ENCODE peak calls at places on chromosomes 16 and 17, in ten cellular contexts. S, H, C, Z, X, R, Q, J, L and A are unnamed samples. For H3K4me1 and H3K27me3, the result is how much of the 10 kb centered on the place peaks cover.

GRCh38 chr16:3982216-3982615 is 101.7 kb upstream of the CREBBP start:
- DNase-seq in H (no peak), J (no peak), S (no peak), Z (no peak), C (no peak), L (no peak), X (no peak), R (no peak), Q (no peak), A (no peak)

GRCh38 chr17:63497708-63498483 is 21.0 kb downstream of the ACE start:
- DNase-seq in L (no peak), R (no peak), Z (peak), C (no peak), H (no peak), X (no peak), J (peak), S (no peak), Q (no peak), A (no peak)

GRCh38 chr17:82888583-82889495 is 49.0 kb upstream of the ZNF750 start:
- DNase-seq in S (peak), L (no peak), X (no peak), C (peak), J (no peak), Z (no peak), Q (peak), H (no peak), R (no peak), A (no peak)

GRCh38 chr17:72349508-72350472 is 229.0 kb downstream of the SOX9 start:
- DNase-seq in X (no peak), Q (no peak), Z (no peak), H (no peak), S (no peak), J (no peak), C (peak), L (no peak), R (no peak), A (no peak)

GRCh38 chr17:78862073-78863023 is 21.7 kb upstream of the USP36 start:
- DNase-seq in H (peak), C (peak), Z (peak), Q (peak), J (no peak), L (no peak), X (peak), R (peak), S (peak), A (no peak)

GRCh38 chr16:12254566-12254965 is 278.0 kb downstream of the SNX29 start:
- DNase-seq in X (no peak), J (no peak), Z (no peak), S (no peak), H (no peak), C (no peak), R (no peak), L (no peak), Q (no peak), A (no peak)

GRCh38 chr17:39709998-39710964 is 10.4 kb downstream of the ERBB2 start:
- DNase-seq in H (no peak), Z (no peak), X (no peak), J (no peak), L (no peak), Q (no peak), C (no peak), R (no peak), S (peak), A (no peak)

GRCh38 chr17:4497101-4497824 is 1.4 kb upstream of the SPNS2 start:
- DNase-seq in J (no peak), R (no peak), Q (no peak), X (no peak), C (peak), L (no peak), H (no peak), S (no peak), Z (peak), A (no peak)

GRCh38 chr17:73586921-73587680 is 57.1 kb downstream of the SDK2 start:
- DNase-seq in R (no peak), Q (peak), H (no peak), C (no peak), J (no peak), Z (no peak), S (peak), X (no peak), L (no peak), A (no peak)

GRCh38 chr17:65892912-65893377 is 299.0 kb downstream of the CEP112 start:
- DNase-seq in J (no peak), L (no peak), Z (no peak), Q (no peak), X (no peak), S (no peak), H (no peak), R (no peak), C (no peak), A (no peak)

GRCh38 chr17:32142857-32143524 is 689 bp downstream of the RHOT1 start:
- DNase-seq in R (peak), X (peak), Z (peak), J (peak), H (peak), L (no peak), S (peak), C (peak), Q (peak), A (peak)
- H3K4me3 ChIP-seq in R (peak), X (peak), Z (peak), J (peak), H (peak), L (peak), S (peak), C (peak), Q (peak), A (peak)

DNA sequence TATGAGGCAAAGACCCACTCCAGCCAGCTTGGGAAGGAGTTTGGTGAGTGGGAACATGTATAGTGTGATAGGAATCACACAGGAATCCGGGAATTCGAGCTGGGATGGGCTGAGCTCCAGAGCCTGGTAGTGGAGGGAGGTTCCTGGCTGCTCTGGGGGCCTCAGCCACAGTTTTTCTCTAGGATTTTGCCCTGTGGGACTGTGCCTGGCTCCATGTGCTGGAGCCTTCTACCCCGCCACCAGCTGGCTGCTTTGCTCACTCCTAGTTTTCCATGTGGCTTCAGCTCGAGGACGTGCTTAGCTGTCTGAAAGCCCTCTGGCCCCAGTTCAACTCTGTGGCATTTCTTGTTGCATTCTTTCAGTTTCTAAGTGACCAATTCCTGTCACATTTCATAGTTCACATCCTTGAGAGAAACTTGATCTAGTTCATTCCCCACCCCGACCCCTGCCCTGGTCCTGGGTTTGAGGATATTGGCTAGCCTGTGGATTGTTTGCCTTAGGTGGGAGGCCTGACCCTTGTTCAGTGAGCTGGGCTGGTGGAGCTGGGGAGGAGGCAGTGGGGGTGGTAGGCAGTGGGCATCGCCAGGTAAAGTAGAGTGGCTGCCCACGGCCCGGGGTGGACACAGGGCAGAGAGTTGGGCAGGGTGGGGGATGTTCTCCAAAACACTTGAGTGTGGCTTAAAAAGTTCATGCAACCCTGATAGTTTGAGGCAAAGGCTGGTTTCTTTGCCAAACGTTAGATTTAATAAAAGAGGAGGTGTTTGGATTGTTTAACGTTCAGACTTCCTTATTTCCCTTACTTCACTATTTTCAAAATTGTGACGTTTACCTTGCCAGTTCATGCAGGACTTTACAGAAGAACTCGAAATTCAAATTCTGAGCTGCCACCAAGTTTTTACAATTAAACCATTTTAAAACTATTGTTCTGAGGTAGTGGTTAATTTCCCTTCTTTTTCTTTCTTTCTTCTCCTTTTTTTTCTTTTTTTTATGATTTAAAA is 5.2 kb downstream of the SEC14L1 start:
- DNase-seq in L (no peak), R (peak), H (no peak), X (peak), J (peak), Z (peak), Q (peak), S (no peak), C (peak), A (no peak)
- H3K4me1 ChIP-seq in L (half or more), R (under half), H (under half), X (under half), J (under half), Z (under half), Q (half or more), S (under half), C (half or more), A (under half)

DNA sequence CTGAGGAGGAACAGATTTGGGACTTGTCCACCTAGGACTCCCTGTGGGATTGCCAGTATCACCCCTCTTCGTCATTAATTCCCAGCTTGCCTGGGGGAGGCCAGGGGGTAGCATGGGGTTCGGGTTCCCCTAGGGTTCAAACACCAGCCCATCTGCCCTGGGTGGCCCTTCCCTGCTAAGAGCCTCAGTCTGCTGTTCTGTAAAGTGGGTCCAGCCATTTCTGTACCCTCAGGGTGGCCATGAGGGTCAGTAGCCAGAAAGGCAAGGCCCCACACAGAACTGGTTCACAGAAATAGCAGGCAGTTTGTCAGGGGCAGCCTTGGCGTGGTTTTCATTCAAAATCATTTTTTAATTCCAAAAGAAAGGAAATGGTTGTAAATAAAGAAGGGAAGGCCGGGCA is 62.9 kb downstream of the RAI1 start:
- DNase-seq in R (no peak), L (no peak), S (no peak), X (no peak), J (no peak), Z (no peak), Q (no peak), H (no peak), C (no peak), A (no peak)
- H3K27me3 ChIP-seq in R (under half), L (under half), S (under half), X (under half), J (under half), Z (under half), Q (under half), H (under half), C (under half), A (under half)

GRCh38 chr16:87437911-87438610 is 45.9 kb downstream of the MAP1LC3B start:
- DNase-seq in H (no peak), R (no peak), J (no peak), L (no peak), Q (no peak), Z (no peak), X (no peak), C (no peak), S (no peak), A (no peak)

GRCh38 chr16:87434146-87434667 is 42.1 kb downstream of the MAP1LC3B start:
- DNase-seq in R (no peak), Z (no peak), S (no peak), X (no peak), J (no peak), C (no peak), L (no peak), H (no peak), Q (no peak), A (no peak)

GRCh38 chr16:87436225-87437172 is 44.4 kb downstream of the MAP1LC3B start:
- DNase-seq in Q (no peak), Z (peak), J (peak), C (no peak), L (no peak), R (no peak), H (no peak), S (no peak), X (no peak), A (no peak)

GRCh38 chr16:87437327-87437726 is 45.2 kb downstream of the MAP1LC3B start:
- DNase-seq in L (no peak), C (no peak), Q (no peak), S (no peak), Z (no peak), H (no peak), J (no peak), X (no peak), R (no peak), A (no peak)

DNA sequence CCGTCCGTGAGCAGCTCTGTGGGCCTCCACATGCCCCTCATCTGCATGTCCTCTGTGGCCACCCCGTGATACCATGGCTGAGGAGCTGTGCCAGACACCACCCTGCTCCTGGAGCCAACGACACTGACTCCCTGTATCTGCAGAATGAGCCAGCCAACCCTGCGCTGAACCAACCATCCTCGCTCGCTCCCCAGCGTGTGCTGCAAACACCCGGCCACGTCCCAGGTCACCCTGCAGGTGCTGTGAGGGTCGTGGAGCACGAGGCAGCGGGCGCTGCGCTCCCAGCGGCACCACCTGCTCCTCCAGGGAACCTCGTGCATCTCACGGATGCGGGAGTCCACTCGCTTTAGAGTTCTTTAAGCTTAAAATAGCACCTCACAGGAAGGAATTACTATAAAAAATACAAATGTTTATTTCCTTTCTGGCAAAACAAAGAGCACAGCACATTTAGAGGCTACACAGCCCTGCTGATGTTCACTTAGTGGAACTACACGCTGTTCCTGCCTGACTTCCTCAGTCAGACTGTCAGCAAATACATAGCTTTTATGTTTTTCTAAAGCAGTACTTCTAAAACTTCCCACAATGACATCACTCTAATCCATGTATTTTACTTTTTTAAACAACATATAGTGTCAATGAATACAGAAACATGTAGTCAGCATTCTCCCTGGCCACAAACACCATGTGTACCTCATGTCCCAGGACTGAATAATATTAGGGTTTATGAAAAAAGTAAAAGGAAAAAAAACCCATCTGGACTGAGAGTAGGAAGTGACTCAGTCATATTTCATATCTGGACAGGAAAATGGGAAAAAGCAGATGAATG is 43.5 kb downstream of the MAP1LC3B start:
- DNase-seq in J (no peak), X (no peak), Z (peak), R (peak), Q (no peak), H (peak), C (no peak), S (no peak), L (no peak), A (no peak)
- H3K4me3 ChIP-seq in J (no peak), X (no peak), Z (peak), R (no peak), Q (peak), H (no peak), C (no peak), S (no peak), L (peak), A (no peak)

DNA sequence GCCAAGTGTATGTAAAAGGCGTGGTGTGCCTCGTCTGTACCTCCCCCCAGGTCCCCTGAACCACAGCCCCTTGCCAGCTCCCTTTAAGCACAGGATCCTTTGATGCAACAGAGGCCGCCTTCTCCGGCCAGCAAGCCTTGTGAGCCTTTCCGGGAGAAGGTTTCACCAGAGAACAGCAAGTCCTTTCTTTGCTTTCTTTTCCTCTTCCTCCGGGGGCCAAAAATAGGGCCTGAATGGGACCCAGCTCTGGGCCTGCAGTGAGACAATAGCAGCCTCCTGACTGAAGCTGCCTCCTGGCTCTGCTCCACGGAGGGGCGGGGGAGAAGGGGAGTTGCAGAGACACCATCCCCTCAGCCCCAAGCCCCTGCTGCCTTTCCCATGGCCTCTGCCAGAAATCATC is 9.0 kb downstream of the ADGRG1 start:
- DNase-seq in J (no peak), X (peak), Z (no peak), R (peak), Q (peak), S (no peak), H (peak), L (no peak), C (no peak), A (peak)
- H3K4me1 ChIP-seq in J (under half), X (under half), Z (under half), R (under half), Q (half or more), S (under half), H (under half), L (half or more), C (half or more), A (under half)

DNA sequence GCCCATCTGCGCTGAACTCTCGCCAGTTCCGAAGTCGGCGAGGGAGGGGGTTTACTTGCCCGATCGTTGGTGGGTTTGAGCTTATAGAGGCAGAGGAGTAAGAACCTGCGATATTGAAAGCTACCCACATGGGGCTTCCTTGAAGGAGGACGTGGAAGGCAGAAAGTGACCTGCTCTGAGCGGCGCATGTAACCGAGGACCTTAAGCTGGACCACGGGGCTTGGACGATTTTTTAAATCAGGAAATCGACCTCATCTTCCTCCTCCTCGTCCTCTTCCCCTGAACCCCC is 2.0 kb downstream of the PRAC2 start:
- DNase-seq in Z (no peak), Q (no peak), S (no peak), H (no peak), X (no peak), C (no peak), J (no peak), L (no peak), R (no peak), A (no peak)
- H3K27me3 ChIP-seq in Z (half or more), Q (half or more), S (half or more), H (under half), X (under half), C (under half), J (half or more), L (half or more), R (under half), A (under half)